ENCODE peak calls at places on chromosome 4, in seven cellular contexts. One of them, this sample, is unnamed.

GRCh38 chr4:5995901-5996623 is 22.2 kb downstream of the C4orf50 start:
- DNase-seq in NCI-H345: peak
- DNase-seq in activated T-helper 1 cell treated with Interleukin-2 at 50 U/mL for 16 hours: no peak
- DNase-seq in endothelial cell of umbilical vein: no peak
- DNase-seq in T follicular helper cell: no peak
- DNase-seq in NCI-H2081 treated with DMSO at 0.1 percent for 48 hours: no peak
- DNase-seq in psoas muscle: peak
- DNase-seq in this sample: no peak

GRCh38 chr4:154506253-154506652 is 14.7 kb upstream of the DCHS2 start:
- DNase-seq in NCI-H345: no peak
- DNase-seq in activated T-helper 1 cell treated with Interleukin-2 at 50 U/mL for 16 hours: no peak
- DNase-seq in endothelial cell of umbilical vein: peak
- DNase-seq in T follicular helper cell: no peak
- DNase-seq in NCI-H2081 treated with DMSO at 0.1 percent for 48 hours: no peak
- DNase-seq in psoas muscle: no peak
- DNase-seq in this sample: no peak

GRCh38 chr4:6198768-6199343 is 1.5 kb downstream of the JAKMIP1 start:
- DNase-seq in NCI-H345: no peak
- DNase-seq in activated T-helper 1 cell treated with Interleukin-2 at 50 U/mL for 16 hours: no peak
- DNase-seq in endothelial cell of umbilical vein: no peak
- DNase-seq in T follicular helper cell: no peak
- DNase-seq in NCI-H2081 treated with DMSO at 0.1 percent for 48 hours: no peak
- DNase-seq in psoas muscle: no peak
- DNase-seq in this sample: no peak

GRCh38 chr4:8834681-8835220 is 36.9 kb downstream of the HMX1 start:
- DNase-seq in NCI-H345: no peak
- DNase-seq in activated T-helper 1 cell treated with Interleukin-2 at 50 U/mL for 16 hours: no peak
- DNase-seq in endothelial cell of umbilical vein: no peak
- DNase-seq in T follicular helper cell: no peak
- DNase-seq in NCI-H2081 treated with DMSO at 0.1 percent for 48 hours: no peak
- DNase-seq in psoas muscle: peak
- DNase-seq in this sample: no peak

GRCh38 chr4:98482847-98483806 is 175.3 kb downstream of the TSPAN5 start:
- DNase-seq in NCI-H345: no peak
- DNase-seq in activated T-helper 1 cell treated with Interleukin-2 at 50 U/mL for 16 hours: no peak
- DNase-seq in endothelial cell of umbilical vein: peak
- DNase-seq in T follicular helper cell: no peak
- DNase-seq in NCI-H2081 treated with DMSO at 0.1 percent for 48 hours: no peak
- DNase-seq in psoas muscle: no peak
- DNase-seq in this sample: no peak

GRCh38 chr4:181688416-181688815 is 554.8 kb upstream of the TENM3 start:
- DNase-seq in NCI-H345: no peak
- DNase-seq in activated T-helper 1 cell treated with Interleukin-2 at 50 U/mL for 16 hours: no peak
- DNase-seq in endothelial cell of umbilical vein: no peak
- DNase-seq in T follicular helper cell: no peak
- DNase-seq in NCI-H2081 treated with DMSO at 0.1 percent for 48 hours: no peak
- DNase-seq in psoas muscle: no peak
- DNase-seq in this sample: no peak

GRCh38 chr4:70997068-70997467 is 3.6 kb downstream of the DCK start:
- DNase-seq in NCI-H345: no peak
- DNase-seq in activated T-helper 1 cell treated with Interleukin-2 at 50 U/mL for 16 hours: no peak
- DNase-seq in endothelial cell of umbilical vein: no peak
- DNase-seq in T follicular helper cell: no peak
- DNase-seq in NCI-H2081 treated with DMSO at 0.1 percent for 48 hours: no peak
- DNase-seq in psoas muscle: no peak
- DNase-seq in this sample: no peak

GRCh38 chr4:183038436-183038835 is 60.6 kb upstream of the WWC2 start:
- DNase-seq in NCI-H345: no peak
- DNase-seq in activated T-helper 1 cell treated with Interleukin-2 at 50 U/mL for 16 hours: no peak
- DNase-seq in endothelial cell of umbilical vein: no peak
- DNase-seq in T follicular helper cell: no peak
- DNase-seq in NCI-H2081 treated with DMSO at 0.1 percent for 48 hours: no peak
- DNase-seq in psoas muscle: no peak
- DNase-seq in this sample: no peak

GRCh38 chr4:168857546-168858314 is 152.3 kb downstream of the CBR4 start:
- DNase-seq in NCI-H345: no peak
- DNase-seq in activated T-helper 1 cell treated with Interleukin-2 at 50 U/mL for 16 hours: no peak
- DNase-seq in endothelial cell of umbilical vein: peak
- DNase-seq in T follicular helper cell: no peak
- DNase-seq in NCI-H2081 treated with DMSO at 0.1 percent for 48 hours: no peak
- DNase-seq in psoas muscle: no peak
- DNase-seq in this sample: no peak